ENCODE peak calls at places on chromosomes 6 and 20, in ten cellular contexts. O is lower lobe of right lung; R is HepG2; C is HCT116; P is hepatocyte; L is uterus; V is aorta; N is CD4-positive, CD25-positive, alpha-beta regulatory T cell; K is fibroblast of lung; Y is pancreas. F is an unnamed sample.

GRCh38 chr6:21969192-21969591 is 327.6 kb downstream of the PRL start:
- DNase-seq in O (no peak), R (no peak), C (no peak), P (no peak), L (no peak), V (no peak), N (no peak), K (no peak), Y (no peak), F (no peak)

GRCh38 chr6:169289671-169290408 is 36.2 kb upstream of the THBS2 start:
- DNase-seq in O (no peak), R (no peak), C (no peak), P (no peak), L (peak; percentile 71), V (peak; percentile 71), N (no peak), K (peak; percentile 97), Y (no peak), F (no peak)

GRCh38 chr6:105301072-105301503 is 101.8 kb downstream of the PREP start:
- DNase-seq in O (no peak), R (no peak), C (no peak), P (peak; percentile 23), L (no peak), V (no peak), N (no peak), K (peak; percentile 49), Y (no peak), F (no peak)

GRCh38 chr6:98779618-98780017 is 54.8 kb upstream of the POU3F2 start:
- DNase-seq in O (no peak), R (no peak), C (no peak), P (peak; percentile 11), L (no peak), V (no peak), N (no peak), K (no peak), Y (no peak), F (no peak)

GRCh38 chr6:39568896-39569295 is 156.3 kb downstream of the KIF6 start:
- DNase-seq in O (no peak), R (no peak), C (no peak), P (no peak), L (no peak), V (no peak), N (no peak), K (peak; percentile 68), Y (no peak), F (no peak)

GRCh38 chr20:59121714-59122376 is 41.8 kb upstream of the ZNF831 start:
- DNase-seq in O (no peak), R (no peak), C (no peak), P (no peak), L (no peak), V (no peak), N (no peak), K (no peak), Y (no peak), F (no peak)

GRCh38 chr6:36977470-36977941 is 8.5 kb downstream of the MTCH1 start:
- DNase-seq in O (no peak), R (no peak), C (no peak), P (no peak), L (no peak), V (peak; percentile 36), N (no peak), K (no peak), Y (no peak), F (no peak)

GRCh38 chr20:29687438-29687837 is 1570.0 kb upstream of the DEFB115 start:
- DNase-seq in O (no peak), R (no peak), C (no peak), P (no peak), L (no peak), V (no peak), N (no peak), K (no peak), Y (peak; percentile 24), F (peak; percentile 52)

GRCh38 chr6:3151705-3152104 is 5.6 kb downstream of the TUBB2A start:
- DNase-seq in O (no peak), R (no peak), C (no peak), P (no peak), L (no peak), V (no peak), N (no peak), K (no peak), Y (no peak), F (no peak)

GRCh38 chr6:36674942-36675341 is 3.6 kb upstream of the CDKN1A start:
- DNase-seq in O (no peak), R (no peak), C (no peak), P (no peak), L (no peak), V (no peak), N (no peak), K (no peak), Y (no peak), F (no peak)

GRCh38 chr6:16822529-16822928 is 61.3 kb upstream of the ATXN1 start:
- DNase-seq in O (no peak), R (no peak), C (no peak), P (no peak), L (no peak), V (no peak), N (no peak), K (no peak), Y (no peak), F (no peak)

GRCh38 chr6:5302995-5303622 is 41.8 kb downstream of the FARS2 start:
- DNase-seq in O (peak; percentile 56), R (peak; percentile 73), C (peak; percentile 42), P (peak; percentile 80), L (no peak), V (no peak), N (peak; percentile 54), K (peak; percentile 21), Y (peak; percentile 66), F (peak; percentile 66)

GRCh38 chr6:89790403-89790802 is 29.2 kb downstream of the MDN1 start:
- DNase-seq in O (no peak), R (no peak), C (no peak), P (no peak), L (no peak), V (no peak), N (no peak), K (no peak), Y (no peak), F (no peak)

GRCh38 chr6:44052419-44053011 is 74.7 kb downstream of the MRPL14 start:
- DNase-seq in O (peak; percentile 62), R (no peak), C (no peak), P (no peak), L (no peak), V (peak; percentile 66), N (no peak), K (peak; percentile 57), Y (no peak), F (no peak)

GRCh38 chr6:116616757-116617093 is 446 bp downstream of the RSPH4A start:
- DNase-seq in O (no peak), R (no peak), C (no peak), P (peak; percentile 36), L (no peak), V (no peak), N (no peak), K (peak; percentile 6), Y (peak; percentile 55), F (peak; percentile 57)

GRCh38 chr6:111580826-111581505 is 24.7 kb downstream of the TRAF3IP2 start:
- DNase-seq in O (no peak), R (no peak), C (no peak), P (no peak), L (no peak), V (peak; percentile 71), N (no peak), K (no peak), Y (no peak), F (no peak)

GRCh38 chr6:112160745-112161144 is 73.4 kb downstream of the FAM229B start:
- DNase-seq in O (no peak), R (no peak), C (no peak), P (no peak), L (no peak), V (no peak), N (no peak), K (no peak), Y (no peak), F (no peak)

GRCh38 chr20:1390552-1391403 is 2.1 kb downstream of the FKBP1A start:
- DNase-seq in O (no peak), R (no peak), C (no peak), P (no peak), L (no peak), V (no peak), N (no peak), K (no peak), Y (no peak), F (no peak)

GRCh38 chr20:1392443-1392692 is 486 bp downstream of the FKBP1A start:
- DNase-seq in O (no peak), R (no peak), C (no peak), P (no peak), L (no peak), V (no peak), N (no peak), K (no peak), Y (no peak), F (no peak)

GRCh38 chr20:1392693-1393506 is at the start of gene FKBP1A:
- DNase-seq in O (peak; percentile 95), R (peak; percentile 94), C (peak; percentile 78), P (peak; percentile 97), L (peak; percentile 94), V (peak; percentile 94), N (peak; percentile 89), K (peak; percentile 85), Y (peak; percentile 97), F (peak; percentile 89)

GRCh38 chr20:1393507-1393882 is 641 bp upstream of the FKBP1A start:
- DNase-seq in O (no peak), R (no peak), C (no peak), P (no peak), L (no peak), V (no peak), N (no peak), K (no peak), Y (no peak), F (no peak)

GRCh38 chr20:1391640-1392442 is 1.0 kb downstream of the FKBP1A start:
- DNase-seq in O (peak; percentile 58), R (no peak), C (no peak), P (peak; percentile 30), L (no peak), V (peak; percentile 55), N (no peak), K (peak; percentile 48), Y (no peak), F (peak; percentile 75)
- H3K4me1 ChIP-seq in O (peaks cover 64% of the 10 kb centered on the region), R (peaks cover 53% of the 10 kb centered on the region), C (peaks cover 13% of the 10 kb centered on the region), P (peaks cover 25% of the 10 kb centered on the region), L (peaks cover 29% of the 10 kb centered on the region), V (peaks cover 4% of the 10 kb centered on the region), N (peaks cover 63% of the 10 kb centered on the region), K (peaks cover 19% of the 10 kb centered on the region), Y (peaks cover 38% of the 10 kb centered on the region), F (peaks cover 19% of the 10 kb centered on the region)

GRCh38 chr6:146894624-146895023 is 295.9 kb downstream of the ADGB start:
- DNase-seq in O (no peak), R (no peak), C (no peak), P (no peak), L (no peak), V (no peak), N (no peak), K (no peak), Y (no peak), F (no peak)
- H3K4me3 ChIP-seq in O (no peak overlapping the region), R (no peak overlapping the region), C (no peak overlapping the region), P (no peak overlapping the region), L (no peak overlapping the region), V (no peak overlapping the region), N (no peak overlapping the region), K (no peak overlapping the region), Y (no peak overlapping the region), F (no peak overlapping the region)

GRCh38 chr20:3751284-3751663 is 16.3 kb downstream of the ADISSP start:
- DNase-seq in O (no peak), R (no peak), C (no peak), P (no peak), L (no peak), V (no peak), N (no peak), K (no peak), Y (no peak), F (no peak)
- H3K4me1 ChIP-seq in O (peaks cover 29% of the 10 kb centered on the region), R (peaks cover 33% of the 10 kb centered on the region), C (no peaks in the 10 kb centered on the region), P (peaks cover 12% of the 10 kb centered on the region), L (no peaks in the 10 kb centered on the region), V (no peaks in the 10 kb centered on the region), N (no peaks in the 10 kb centered on the region), K (no peaks in the 10 kb centered on the region), Y (peaks cover 6% of the 10 kb centered on the region), F (no peaks in the 10 kb centered on the region)

GRCh38 chr20:5608448-5609161 is 141.6 kb upstream of the SHLD1 start:
- DNase-seq in O (no peak), R (no peak), C (no peak), P (no peak), L (no peak), V (no peak), N (no peak), K (peak; percentile 47), Y (no peak), F (no peak)
- H3K4me3 ChIP-seq in O (peak overlapping the region; percentile 73), R (no peak overlapping the region), C (no peak overlapping the region), P (peak overlapping the region; percentile 65), L (no peak overlapping the region), V (peak overlapping the region; percentile 26), N (peak overlapping the region; percentile 100), K (peak overlapping the region; percentile 94), Y (no peak overlapping the region), F (peak overlapping the region; percentile 95)